ENCODE peak calls at places on chromosomes 6 and 20, in six cellular contexts. T, J, M, P, N and D are unnamed samples.

GRCh38 chr20:32445539-32446273 is 87.6 kb downstream of the ASXL1 start:
- DNase-seq in T (peak; percentile 37), J (peak; percentile 61), M (no peak), P (no peak), N (no peak), D (no peak)

GRCh38 chr20:2480381-2480780 is 9.8 kb upstream of the SNRPB start:
- DNase-seq in T (no peak), J (no peak), M (no peak), P (no peak), N (no peak), D (no peak)

GRCh38 chr20:59047938-59048680 is 5.5 kb upstream of the PRELID3B start:
- DNase-seq in T (no peak), J (peak; percentile 85), M (peak; percentile 85), P (peak; percentile 67), N (peak; percentile 33), D (no peak)

GRCh38 chr6:142737368-142738060 is 207.5 kb downstream of the HIVEP2 start:
- DNase-seq in T (no peak), J (no peak), M (peak; percentile 67), P (peak; percentile 45), N (peak; percentile 83), D (no peak)

GRCh38 chr6:131524695-131525336 is 48.2 kb upstream of the ARG1 start:
- DNase-seq in T (no peak), J (no peak), M (no peak), P (no peak), N (no peak), D (no peak)

GRCh38 chr6:21850682-21851081 is 257.1 kb downstream of the SOX4 start:
- DNase-seq in T (no peak), J (no peak), M (no peak), P (no peak), N (no peak), D (no peak)

GRCh38 chr6:118305081-118305480 is 243.0 kb upstream of the PLN start:
- DNase-seq in T (no peak), J (no peak), M (no peak), P (no peak), N (no peak), D (no peak)

GRCh38 chr6:7650876-7651275 is 60.9 kb downstream of the SNRNP48 start:
- DNase-seq in T (no peak), J (no peak), M (peak; percentile 39), P (no peak), N (no peak), D (no peak)

GRCh38 chr6:136274062-136274461 is 15.6 kb downstream of the BCLAF1 start:
- DNase-seq in T (no peak), J (no peak), M (peak; percentile 39), P (no peak), N (peak; percentile 37), D (no peak)

GRCh38 chr6:134296762-134297161 is 21.1 kb downstream of the SGK1 start:
- DNase-seq in T (no peak), J (no peak), M (no peak), P (no peak), N (no peak), D (no peak)
- H3K4me2 ChIP-seq in T (no peak overlapping the region), J (no peak overlapping the region), M (no peak overlapping the region), P (no peak overlapping the region), N (no peak overlapping the region), D (no peak overlapping the region)

GRCh38 chr6:138498575-138499302 is 555 bp downstream of the NHSL1 start:
- DNase-seq in T (no peak), J (no peak), M (no peak), P (peak; percentile 8), N (no peak), D (no peak)

GRCh38 chr6:138500045-138500665 is 861 bp upstream of the NHSL1 start:
- DNase-seq in T (no peak), J (no peak), M (no peak), P (no peak), N (no peak), D (no peak)

GRCh38 chr6:138502546-138502945 is 3.3 kb upstream of the NHSL1 start:
- DNase-seq in T (no peak), J (no peak), M (no peak), P (no peak), N (no peak), D (no peak)

GRCh38 chr6:138499303-138499991 is at the start of gene NHSL1:
- DNase-seq in T (peak; percentile 60), J (peak; percentile 68), M (peak; percentile 20), P (peak; percentile 27), N (peak; percentile 6), D (peak; percentile 51)

DNA sequence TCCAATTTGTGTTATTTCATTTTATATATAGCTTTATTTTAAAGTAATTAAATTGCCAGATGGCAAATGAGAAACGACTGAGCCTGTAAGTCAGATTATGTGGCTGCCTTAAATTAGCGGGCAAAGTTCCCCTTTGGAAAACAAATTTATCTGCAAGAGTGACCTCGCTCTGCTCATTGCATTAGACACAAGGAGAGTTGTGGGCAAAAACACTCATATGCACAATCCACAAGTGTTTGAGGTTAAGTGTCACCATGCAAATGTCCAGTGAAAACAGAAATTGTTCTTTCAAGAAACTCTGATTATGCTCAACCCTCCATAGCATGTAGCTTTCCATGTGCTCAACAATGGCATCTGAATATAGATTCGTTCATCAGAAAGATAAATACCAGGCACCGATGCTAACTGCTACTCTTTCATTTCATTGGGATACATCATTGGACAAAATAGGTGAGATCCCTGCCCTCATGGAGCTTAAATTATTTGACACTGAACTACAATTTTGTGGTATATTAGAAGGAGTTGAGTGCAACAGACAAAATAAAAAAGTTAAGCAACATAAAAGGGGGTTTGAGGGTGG is 1.7 kb upstream of the NHSL1 start:
- DNase-seq in T (no peak), J (no peak), M (peak; percentile 7), P (peak; percentile 11), N (no peak), D (no peak)
- H2AFZ ChIP-seq in T (no peak overlapping the region), J (no peak overlapping the region), M (no peak overlapping the region), P (no peak overlapping the region), N (no peak overlapping the region), D (no peak overlapping the region)

DNA sequence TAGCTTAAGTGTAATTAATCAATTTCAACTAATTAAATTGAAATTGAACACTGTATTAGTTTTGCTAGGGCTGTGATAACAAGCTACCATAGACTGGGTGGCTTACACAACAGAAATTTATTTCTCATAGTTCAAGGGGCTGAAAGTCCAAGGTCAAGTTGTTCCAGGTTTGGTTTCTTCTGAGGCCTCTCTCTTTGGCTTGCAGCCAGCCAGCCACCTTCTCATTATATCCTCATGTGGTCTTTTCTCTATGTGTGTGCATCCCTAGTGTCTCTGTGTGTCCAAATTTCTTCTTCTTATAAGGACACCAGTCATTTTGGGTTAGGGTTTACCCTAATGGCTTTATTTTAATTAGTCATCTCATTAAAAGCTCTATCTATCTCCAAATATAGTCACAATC is 611.7 kb downstream of the UTRN start:
- DNase-seq in T (no peak), J (peak; percentile 16), M (peak; percentile 10), P (no peak), N (no peak), D (no peak)
- H3K4me2 ChIP-seq in T (no peak overlapping the region), J (peak overlapping the region; percentile 17), M (peak overlapping the region; percentile 78), P (no peak overlapping the region), N (no peak overlapping the region), D (no peak overlapping the region)

DNA sequence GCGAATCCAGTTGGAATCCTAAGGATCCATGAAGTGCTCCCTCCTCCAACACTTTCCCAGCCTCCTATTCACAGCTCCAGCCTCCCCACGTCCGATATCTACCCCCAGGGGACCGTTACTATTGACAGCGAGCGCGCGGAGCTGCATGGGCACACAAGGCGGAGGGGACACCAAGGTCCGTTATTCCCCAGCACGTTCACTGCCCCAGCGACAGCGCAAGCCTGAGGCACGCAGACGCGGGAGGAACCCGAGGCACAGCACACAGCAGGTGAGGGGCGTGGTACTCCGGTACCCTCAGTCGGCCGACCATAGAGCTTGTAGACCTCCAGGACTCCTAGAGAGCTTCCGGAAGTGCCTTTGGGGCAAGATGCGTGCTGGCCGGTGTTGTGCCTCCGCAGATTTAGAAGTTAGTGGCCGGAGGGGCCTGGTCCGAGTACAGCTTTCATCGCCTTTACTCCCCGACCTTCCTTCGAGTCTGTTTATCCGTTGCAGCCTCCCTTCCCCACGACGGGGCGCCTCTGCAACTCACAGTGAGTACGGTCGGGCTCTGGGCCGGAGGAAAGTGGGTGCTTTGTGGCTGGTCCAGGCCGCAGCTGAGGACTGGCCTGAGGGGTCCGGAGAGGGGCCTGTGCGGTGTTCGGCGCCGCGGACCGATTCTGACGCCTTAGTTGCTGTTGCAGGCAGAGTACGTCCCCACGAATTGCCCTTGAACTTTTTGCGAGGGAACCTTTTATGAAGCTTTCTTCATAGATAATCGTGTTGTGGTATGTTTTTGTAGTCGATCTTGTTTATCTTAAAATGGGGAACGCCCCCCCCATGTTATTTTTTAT is at the start of gene ZKSCAN8:
- DNase-seq in T (peak; percentile 99), J (peak; percentile 93), M (peak; percentile 88), P (peak; percentile 85), N (peak; percentile 91), D (peak; percentile 98)
- H2AFZ ChIP-seq in T (peak within 1 kb of the TSS; percentile 89), J (peak within 1 kb of the TSS; percentile 98), M (peak within 1 kb of the TSS; percentile 99), P (peak within 1 kb of the TSS; percentile 86), N (peak within 1 kb of the TSS; percentile 100), D (peak within 1 kb of the TSS; percentile 94)

DNA sequence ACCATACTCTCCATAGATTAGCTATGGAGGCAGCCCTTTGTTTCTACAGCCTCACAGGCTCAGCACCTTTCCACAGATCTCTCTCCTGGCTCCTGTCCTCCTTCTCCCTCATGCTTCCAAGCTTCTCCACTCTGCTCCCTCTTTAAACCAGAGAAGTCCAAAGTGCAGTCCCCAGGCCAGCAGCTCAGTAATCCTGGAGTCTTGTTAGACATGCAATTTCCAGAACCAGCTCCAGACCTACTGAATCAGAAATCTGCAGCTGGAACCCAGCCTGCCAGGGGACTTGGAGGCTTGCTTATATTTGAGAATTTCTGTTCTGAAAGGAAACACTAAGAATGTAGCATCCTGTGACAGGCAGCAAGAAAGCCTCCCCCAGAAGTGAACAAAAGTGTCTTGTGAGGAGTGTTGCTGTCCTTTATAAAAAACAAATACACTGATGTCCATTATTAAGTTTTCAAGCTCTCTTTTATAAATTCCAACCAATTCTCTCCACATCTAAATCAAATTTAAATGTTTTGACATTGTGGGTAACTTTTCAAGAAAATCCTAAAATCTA is 438.1 kb downstream of the BCKDHB start:
- DNase-seq in T (no peak), J (peak; percentile 17), M (peak; percentile 35), P (no peak), N (no peak), D (no peak)
- H3K4me2 ChIP-seq in T (no peak overlapping the region), J (no peak overlapping the region), M (peak overlapping the region; percentile 13), P (no peak overlapping the region), N (no peak overlapping the region), D (no peak overlapping the region)